ENCODE peak calls at places on chromosome 3, in ten cellular contexts. V is BE2C; Q is cardiac fibroblast; C is GM10248; X is Calu3; F is lower leg skin; I is CD8-positive, alpha-beta T cell; Z is tibial nerve; N is nephron progenitor cell; G is progenitor cell of endocrine pancreas. T is an unnamed sample.
A peak's percentile ranks its signal among the peaks of the same experiment; 100 is the strongest.

GRCh38 chr3:43632269-43632733 is 10.5 kb upstream of the ANO10 start:
- DNase-seq in V (no peak), Q (peak; percentile 93), C (no peak), X (no peak), F (no peak), I (no peak), Z (no peak), N (no peak), G (no peak), T (no peak)

GRCh38 chr3:7684193-7684592 is 817.4 kb upstream of the LMCD1 start:
- DNase-seq in V (no peak), Q (peak; percentile 7), C (no peak), X (no peak), F (no peak), I (no peak), Z (no peak), N (no peak), G (no peak), T (no peak)

GRCh38 chr3:71579301-71579933 is 4.1 kb downstream of the FOXP1 start:
- DNase-seq in V (no peak), Q (no peak), C (no peak), X (no peak), F (no peak), I (no peak), Z (no peak), N (no peak), G (no peak), T (no peak)

GRCh38 chr3:30167511-30168135 is 438.8 kb upstream of the TGFBR2 start:
- DNase-seq in V (no peak), Q (no peak), C (no peak), X (peak; percentile 13), F (no peak), I (no peak), Z (no peak), N (no peak), G (no peak), T (no peak)

GRCh38 chr3:88078930-88079329 is 19.9 kb downstream of the ZNF654 start:
- DNase-seq in V (no peak), Q (no peak), C (no peak), X (no peak), F (no peak), I (no peak), Z (no peak), N (no peak), G (no peak), T (no peak)

GRCh38 chr3:65576942-65577341 is 461.8 kb downstream of the MAGI1 start:
- DNase-seq in V (no peak), Q (peak; percentile 55), C (no peak), X (no peak), F (no peak), I (no peak), Z (no peak), N (no peak), G (no peak), T (no peak)

GRCh38 chr3:177050466-177051237 is 146.6 kb downstream of the TBL1XR1 start:
- DNase-seq in V (no peak), Q (peak; percentile 74), C (no peak), X (peak; percentile 21), F (no peak), I (no peak), Z (no peak), N (no peak), G (no peak), T (no peak)

GRCh38 chr3:193134895-193135294 is 106.1 kb upstream of the PLAAT1 start:
- DNase-seq in V (no peak), Q (peak; percentile 81), C (no peak), X (peak; percentile 40), F (peak; percentile 23), I (no peak), Z (no peak), N (no peak), G (no peak), T (no peak)

GRCh38 chr3:19146685-19147650 is 1.3 kb upstream of the KCNH8 start:
- DNase-seq in V (peak; percentile 83), Q (peak; percentile 29), C (peak; percentile 68), X (peak; percentile 77), F (peak; percentile 21), I (peak; percentile 72), Z (peak; percentile 35), N (peak; percentile 90), G (peak; percentile 84), T (peak; percentile 38)

GRCh38 chr3:120438971-120439370 is 11.8 kb downstream of the FSTL1 start:
- DNase-seq in V (no peak), Q (peak; percentile 90), C (no peak), X (no peak), F (no peak), I (no peak), Z (no peak), N (no peak), G (no peak), T (no peak)

GRCh38 chr3:79767194-79767952 is 425 bp downstream of the ROBO1 start:
- DNase-seq in V (peak; percentile 49), Q (peak; percentile 20), C (no peak), X (no peak), F (no peak), I (no peak), Z (no peak), N (peak; percentile 48), G (no peak), T (no peak)

GRCh38 chr3:105752791-105753415 is 115.9 kb downstream of the CBLB start:
- DNase-seq in V (peak; percentile 53), Q (peak; percentile 55), C (no peak), X (no peak), F (no peak), I (peak; percentile 62), Z (no peak), N (no peak), G (no peak), T (no peak)

GRCh38 chr3:69784854-69785523 is 45.7 kb downstream of the MITF start:
- DNase-seq in V (peak; percentile 67), Q (peak; percentile 76), C (no peak), X (peak; percentile 50), F (peak; percentile 46), I (no peak), Z (no peak), N (peak; percentile 4), G (no peak), T (no peak)

GRCh38 chr3:14767245-14767593 is 51.5 kb upstream of the FGD5 start:
- DNase-seq in V (no peak), Q (no peak), C (peak; percentile 22), X (no peak), F (no peak), I (no peak), Z (no peak), N (no peak), G (no peak), T (no peak)
- TF ChIP-seq CTCF in V (no peak), Q (no peak), C (no peak), X (no peak), F (no peak), I (no peak), Z (no peak), N (no peak), G (no peak), T (no peak)

DNA sequence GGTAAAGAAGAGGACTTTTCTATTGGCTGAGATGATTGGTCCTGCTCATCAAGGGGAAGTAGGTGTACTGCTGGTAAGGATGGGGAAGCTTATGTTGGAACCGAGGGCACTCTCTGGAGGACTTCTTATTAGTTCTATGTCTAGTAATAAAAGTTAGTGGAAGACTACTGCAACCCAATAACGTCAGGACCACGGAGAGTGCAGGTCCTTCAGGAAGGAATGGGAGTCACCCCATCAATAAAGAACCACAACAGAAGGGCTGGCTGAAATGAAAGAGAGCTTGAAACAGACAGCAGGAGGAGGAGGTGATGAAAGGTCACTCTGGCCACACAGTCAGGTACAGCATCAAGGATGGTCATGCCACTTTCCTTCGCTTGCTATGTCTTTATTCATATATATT is 68.8 kb upstream of the PRR23E start:
- DNase-seq in V (no peak), Q (peak; percentile 10), C (no peak), X (no peak), F (no peak), I (no peak), Z (no peak), N (no peak), G (no peak), T (no peak)
- TF ChIP-seq CTCF in V (no peak), Q (no peak), C (no peak), X (no peak), F (no peak), I (no peak), Z (no peak), N (no peak), G (no peak), T (no peak)

DNA sequence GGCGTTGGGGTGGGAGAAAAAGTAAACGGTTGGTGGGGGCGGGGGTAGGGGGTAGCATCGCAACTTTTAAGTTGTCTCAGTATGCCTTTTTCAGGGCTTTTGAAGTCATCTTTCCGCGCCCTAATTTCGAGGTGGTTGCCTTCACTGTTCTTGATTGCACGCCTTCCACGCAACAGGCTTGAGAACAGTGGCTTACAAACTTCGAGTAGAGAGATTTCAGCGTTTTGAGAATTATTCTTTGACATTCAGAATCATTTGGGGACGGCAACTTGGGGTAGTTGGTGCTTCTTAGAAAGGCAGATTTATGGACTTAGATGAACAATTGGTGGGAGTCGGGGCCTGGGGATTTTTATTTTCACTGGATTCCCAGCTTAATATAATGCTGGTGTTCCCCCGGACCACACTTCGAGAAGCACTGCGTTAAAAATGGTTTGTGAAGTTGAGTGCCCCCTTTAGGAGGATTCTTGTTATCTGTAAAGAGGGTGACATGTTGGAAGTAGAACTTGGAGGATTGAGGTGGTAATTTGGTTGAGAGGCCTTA is 880 bp downstream of the PPP4R2 start:
- DNase-seq in V (peak; percentile 44), Q (peak; percentile 76), C (peak; percentile 48), X (peak; percentile 26), F (peak; percentile 16), I (no peak), Z (no peak), N (peak; percentile 18), G (no peak), T (no peak)
- TF ChIP-seq CTCF in V (peak; percentile 70), Q (peak; percentile 44), C (peak; percentile 47), X (peak; percentile 13), F (no peak), I (peak; percentile 39), Z (peak; percentile 52), N (peak; percentile 43), G (peak; percentile 54), T (no peak)

GRCh38 chr3:136543385-136543784 is 208.8 kb downstream of the STAG1 start:
- DNase-seq in V (no peak), Q (peak; percentile 81), C (no peak), X (no peak), F (no peak), I (no peak), Z (no peak), N (no peak), G (no peak), T (no peak)

GRCh38 chr3:136546718-136547117 is 205.5 kb downstream of the STAG1 start:
- DNase-seq in V (no peak), Q (peak; percentile 31), C (no peak), X (no peak), F (no peak), I (no peak), Z (no peak), N (no peak), G (no peak), T (no peak)

GRCh38 chr3:136544532-136544931 is 207.6 kb downstream of the STAG1 start:
- DNase-seq in V (no peak), Q (peak; percentile 46), C (no peak), X (no peak), F (no peak), I (no peak), Z (no peak), N (no peak), G (no peak), T (no peak)

GRCh38 chr3:136547293-136547692 is 204.9 kb downstream of the STAG1 start:
- DNase-seq in V (no peak), Q (peak; percentile 10), C (no peak), X (peak; percentile 62), F (no peak), I (no peak), Z (no peak), N (no peak), G (no peak), T (no peak)

GRCh38 chr3:136545664-136546266 is 206.4 kb downstream of the STAG1 start:
- DNase-seq in V (no peak), Q (peak; percentile 56), C (no peak), X (peak; percentile 19), F (no peak), I (no peak), Z (no peak), N (no peak), G (no peak), T (no peak)
- TF ChIP-seq CTCF in V (peak; percentile 49), Q (no peak), C (peak; percentile 24), X (peak; percentile 36), F (no peak), I (no peak), Z (no peak), N (no peak), G (no peak), T (no peak)